ENCODE peak calls at places on chromosomes 16 and 17, in six cellular contexts. V is SK-N-SH, C is HL-60, W is GM12878, S is HepG2, X is H1. Y is an unnamed sample.

GRCh38 chr16:83882118-83882879 is 16.6 kb upstream of the MLYCD start:
- DNase-seq in S (no peak), X (no peak), W (no peak), C (no peak), V (no peak), Y (no peak)

GRCh38 chr16:51550785-51551184 is 399.7 kb upstream of the SALL1 start:
- DNase-seq in X (no peak), W (no peak), S (no peak), C (no peak), V (no peak), Y (no peak)

GRCh38 chr17:42778570-42778969 is 1.8 kb upstream of the WNK4 start:
- DNase-seq in W (no peak), S (no peak), V (no peak), C (no peak), X (no peak), Y (no peak)

GRCh38 chr16:57555831-57556230 is 13.4 kb downstream of the ADGRG5 start:
- DNase-seq in V (no peak), W (no peak), S (no peak), C (no peak), X (no peak), Y (no peak)

GRCh38 chr16:1309888-1310831 is 724 bp downstream of the UBE2I start:
- DNase-seq in W (no peak), X (no peak), V (peak; percentile 67), S (no peak), C (peak; percentile 53), Y (peak; percentile 70)

GRCh38 chr16:86611517-86611840 is 33.1 kb downstream of the FOXL1 start:
- DNase-seq in C (no peak), X (no peak), S (no peak), W (no peak), V (no peak), Y (no peak)

GRCh38 chr17:31079731-31080130 is 15.0 kb upstream of the NF1 start:
- DNase-seq in C (no peak), S (no peak), X (no peak), W (no peak), V (no peak), Y (no peak)

GRCh38 chr17:41071606-41072375 is 6.1 kb upstream of the KRTAP2-4 start:
- DNase-seq in C (no peak), W (no peak), X (no peak), V (no peak), S (no peak), Y (no peak)

GRCh38 chr16:15899538-15900100 is 11.2 kb upstream of the CEP20 start:
- DNase-seq in S (peak; percentile 95), V (no peak), W (peak; percentile 65), X (no peak), C (peak; percentile 65), Y (peak; percentile 62)

GRCh38 chr16:87384162-87384999 is 805 bp upstream of the FBXO31 start:
- DNase-seq in S (peak; percentile 57), C (no peak), V (peak; percentile 82), X (no peak), W (no peak), Y (peak; percentile 38)

GRCh38 chr17:83065660-83066542 is 13.5 kb upstream of the METRNL start:
- DNase-seq in V (no peak), W (no peak), S (no peak), X (no peak), C (no peak), Y (no peak)

GRCh38 chr17:28902819-28903545 is at the start of gene DHRS13:
- DNase-seq in W (peak; percentile 81), V (peak; percentile 99), S (peak; percentile 91), X (peak; percentile 87), C (peak; percentile 91), Y (peak; percentile 95)

GRCh38 chr16:2529961-2530628 is 1.1 kb downstream of the CEMP1 start:
- DNase-seq in S (no peak), X (no peak), C (no peak), W (no peak), V (peak; percentile 13), Y (no peak)

GRCh38 chr17:18219016-18219415 is 6.4 kb upstream of the LLGL1 start:
- DNase-seq in S (no peak), C (no peak), X (no peak), W (no peak), V (no peak), Y (no peak)

GRCh38 chr16:52283018-52283417 is 263.9 kb downstream of the TOX3 start:
- DNase-seq in C (no peak), W (no peak), S (no peak), X (no peak), V (no peak), Y (no peak)

GRCh38 chr17:82077617-82078358 is 12.2 kb upstream of the DUS1L start:
- DNase-seq in V (no peak), W (no peak), C (no peak), S (no peak), X (no peak), Y (no peak)

GRCh38 chr16:60100371-60100770 is 1366.3 kb upstream of the GOT2 start:
- DNase-seq in X (no peak), C (no peak), V (no peak), S (no peak), W (no peak), Y (no peak)

GRCh38 chr17:21301593-21302550 is 17.4 kb downstream of the MAP2K3 start:
- DNase-seq in X (no peak), C (no peak), V (peak; percentile 52), W (no peak), S (no peak), Y (peak; percentile 10)

GRCh38 chr17:66833201-66833600 is 1.7 kb upstream of the CACNG5 start:
- DNase-seq in X (no peak), C (no peak), S (no peak), W (no peak), V (no peak), Y (no peak)

GRCh38 chr16:15701975-15702970 is 52.2 kb downstream of the NDE1 start:
- DNase-seq in V (no peak), C (no peak), W (no peak), X (no peak), S (no peak), Y (no peak)

GRCh38 chr16:85675528-85675927 is 13.2 kb downstream of the GINS2 start:
- DNase-seq in W (no peak), S (peak; percentile 38), V (no peak), C (peak; percentile 36), X (no peak), Y (peak; percentile 43)

GRCh38 chr17:32241521-32242094 is 24.0 kb upstream of the RHBDL3 start:
- DNase-seq in W (no peak), S (no peak), V (no peak), C (no peak), X (no peak), Y (no peak)

GRCh38 chr17:32240745-32241144 is 24.9 kb upstream of the RHBDL3 start:
- DNase-seq in X (no peak), V (no peak), C (no peak), W (no peak), S (no peak), Y (no peak)

GRCh38 chr17:32249475-32249874 is 16.2 kb upstream of the RHBDL3 start:
- DNase-seq in W (no peak), S (no peak), C (no peak), X (no peak), V (no peak), Y (no peak)

GRCh38 chr17:32239457-32239856 is 26.2 kb upstream of the RHBDL3 start:
- DNase-seq in W (no peak), X (no peak), V (no peak), S (no peak), C (no peak), Y (no peak)

GRCh38 chr17:32243712-32244111 is 21.9 kb upstream of the RHBDL3 start:
- DNase-seq in W (no peak), X (no peak), V (no peak), S (no peak), C (no peak), Y (no peak)
- TF ChIP-seq GABPA in W (no peak), X (no peak), V (no peak), S (no peak), C (no peak), Y (no peak)

GRCh38 chr17:34237458-34237857 is 17.6 kb upstream of the CCL2 start:
- DNase-seq in X (no peak), S (no peak), W (no peak), C (no peak), V (no peak), Y (no peak)

GRCh38 chr17:34230342-34230741 is 24.7 kb upstream of the CCL2 start:
- DNase-seq in V (no peak), S (no peak), C (no peak), W (no peak), X (no peak), Y (no peak)

GRCh38 chr17:34236341-34236892 is 18.7 kb upstream of the CCL2 start:
- DNase-seq in W (no peak), C (peak; percentile 94), V (no peak), S (no peak), X (no peak), Y (no peak)

GRCh38 chr17:34234616-34235015 is 20.5 kb upstream of the CCL2 start:
- DNase-seq in S (no peak), X (no peak), W (no peak), V (no peak), C (no peak), Y (no peak)

GRCh38 chr17:34235389-34236028 is 19.6 kb upstream of the CCL2 start:
- DNase-seq in V (no peak), W (no peak), S (no peak), C (peak; percentile 27), X (no peak), Y (no peak)
- TF ChIP-seq GABPA in V (no peak), W (no peak), S (no peak), C (no peak), X (no peak), Y (no peak)

GRCh38 chr17:80790981-80791742 is 200.5 kb upstream of the CHMP6 start:
- DNase-seq in X (no peak), W (no peak), V (no peak), S (peak; percentile 23), C (no peak), Y (no peak)

GRCh38 chr17:80791758-80792284 is 199.8 kb upstream of the CHMP6 start:
- DNase-seq in S (peak; percentile 85), C (no peak), V (no peak), X (no peak), W (no peak), Y (peak; percentile 60)

GRCh38 chr17:80792373-80792781 is 199.3 kb upstream of the CHMP6 start:
- DNase-seq in W (no peak), S (no peak), V (no peak), C (no peak), X (no peak), Y (no peak)

GRCh38 chr17:80789356-80789902 is 202.2 kb upstream of the CHMP6 start:
- DNase-seq in W (peak; percentile 64), V (no peak), C (no peak), X (no peak), S (no peak), Y (no peak)

GRCh38 chr17:80790021-80790765 is 201.4 kb upstream of the CHMP6 start:
- DNase-seq in S (no peak), W (peak; percentile 63), C (no peak), X (no peak), V (no peak), Y (no peak)
- TF ChIP-seq GABPA in S (no peak), W (no peak), C (no peak), X (no peak), V (no peak), Y (no peak)

DNA sequence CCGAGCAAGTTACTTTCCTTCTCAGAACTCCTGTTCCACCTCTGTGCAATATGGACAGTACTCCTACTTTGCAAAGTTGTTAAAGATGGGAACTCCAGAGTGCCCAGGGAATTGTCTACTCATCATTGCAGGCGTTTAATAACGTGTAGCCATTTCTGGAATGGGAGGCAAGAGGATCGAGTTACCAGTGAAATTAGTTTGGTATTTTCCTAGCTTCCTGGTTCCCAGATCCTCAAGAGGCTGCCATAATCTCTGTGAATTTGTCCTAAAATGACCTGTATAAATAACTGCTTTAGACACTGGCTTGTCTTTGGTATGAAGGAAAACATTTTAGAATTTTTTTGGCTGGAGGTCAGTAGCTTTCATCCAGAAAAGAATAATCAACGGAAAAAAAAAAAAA is 27.7 kb downstream of the WWOX start:
- DNase-seq in S (no peak), W (no peak), X (no peak), C (no peak), V (no peak), Y (no peak)
- TF ChIP-seq GABPA in S (no peak), W (no peak), X (no peak), C (no peak), V (no peak), Y (no peak)